ENCODE peak calls at places on chromosomes 4 and X, in ten cellular contexts. Q is GM12865; O is endothelial cell; W is NCI-H146; E is HL-60; U is hepatocyte; V is dermis blood vessel endothelial cell; C is stimulated activated naive CD4-positive, alpha-beta T cell; T is pancreas; M is stimulated activated CD8-positive, alpha-beta memory T cell treated with anti-CD3 and anti-CD28 coated beads, Interleukin-7, amount 100 ng/mL, for 48 hours. K is an unnamed sample.
A peak's percentile ranks its signal among the peaks of the same experiment; 100 is the strongest.

GRCh38 chr4:148773313-148773712 is 331.1 kb upstream of the NR3C2 start:
- DNase-seq in E (no peak), V (no peak), M (no peak), C (no peak), T (no peak), Q (no peak), W (no peak), U (no peak), O (no peak), K (no peak)

GRCh38 chr4:52638717-52639116 is 20.4 kb downstream of the USP46 start:
- DNase-seq in C (no peak), E (peak; percentile 64), Q (peak; percentile 51), U (no peak), M (no peak), W (no peak), O (no peak), T (no peak), V (no peak), K (no peak)

GRCh38 chrX:8189096-8189830 is 18.2 kb upstream of the VCX2 start:
- DNase-seq in M (no peak), W (peak; percentile 53), C (no peak), E (no peak), T (no peak), V (no peak), U (no peak), Q (no peak), O (no peak), K (no peak)

GRCh38 chrX:18887821-18888205 is 96.1 kb downstream of the PHKA2 start:
- DNase-seq in Q (no peak), T (no peak), E (no peak), U (no peak), O (no peak), M (no peak), W (no peak), C (no peak), V (no peak), K (no peak)

GRCh38 chr4:150010525-150011126 is 67.6 kb upstream of the DCLK2 start:
- DNase-seq in Q (peak; percentile 44), O (peak; percentile 37), U (peak; percentile 74), E (peak; percentile 6), T (no peak), W (peak; percentile 59), M (no peak), V (peak; percentile 81), C (no peak), K (peak; percentile 83)

GRCh38 chrX:149074429-149074828 is 430.7 kb downstream of the IDS start:
- DNase-seq in C (peak; percentile 3), U (peak; percentile 16), T (no peak), O (no peak), V (no peak), Q (peak; percentile 44), E (peak; percentile 18), M (peak; percentile 0), W (peak; percentile 6), K (no peak)

GRCh38 chrX:39551748-39552147 is 546.0 kb downstream of the BCOR start:
- DNase-seq in C (no peak), W (no peak), O (no peak), U (no peak), E (no peak), M (no peak), V (no peak), T (no peak), Q (no peak), K (no peak)

GRCh38 chr4:187304131-187304530 is 580.5 kb upstream of the FAT1 start:
- DNase-seq in M (no peak), V (no peak), U (no peak), W (peak; percentile 1), C (no peak), Q (no peak), O (no peak), T (no peak), E (no peak), K (no peak)

GRCh38 chrX:34288782-34289181 is 156.7 kb upstream of the FAM47A start:
- DNase-seq in W (no peak), C (no peak), V (peak; percentile 48), M (no peak), E (no peak), U (no peak), Q (no peak), T (no peak), O (no peak), K (no peak)

GRCh38 chr4:74674750-74675149 is 119.6 kb downstream of the BTC start:
- DNase-seq in E (no peak), C (no peak), Q (no peak), O (no peak), V (no peak), T (no peak), W (no peak), U (no peak), M (no peak), K (no peak)

GRCh38 chr4:54433686-54434085 is 204.6 kb downstream of the PDGFRA start:
- DNase-seq in W (no peak), E (no peak), C (no peak), T (no peak), O (peak; percentile 18), V (peak; percentile 64), Q (peak; percentile 50), U (peak; percentile 13), M (no peak), K (peak; percentile 2)

GRCh38 chr4:147019061-147019460 is 73.4 kb upstream of the TTC29 start:
- DNase-seq in E (peak; percentile 51), V (peak; percentile 80), T (peak; percentile 57), C (peak; percentile 36), O (peak; percentile 68), U (peak; percentile 65), W (no peak), M (peak; percentile 5), Q (peak; percentile 72), K (peak; percentile 13)

GRCh38 chrX:5976332-5976731 is 252.3 kb downstream of the NLGN4X start:
- DNase-seq in M (no peak), C (no peak), O (no peak), E (no peak), V (no peak), W (no peak), Q (no peak), T (no peak), U (no peak), K (no peak)

GRCh38 chr4:7943211-7943610 is 3.5 kb upstream of the AFAP1 start:
- DNase-seq in O (no peak), E (no peak), T (peak; percentile 15), M (no peak), C (no peak), V (no peak), Q (no peak), W (no peak), U (no peak), K (no peak)

GRCh38 chrX:22135171-22135711 is 103.1 kb downstream of the PHEX start:
- DNase-seq in T (no peak), Q (no peak), O (no peak), M (no peak), C (no peak), V (peak; percentile 34), U (no peak), W (peak; percentile 6), E (no peak), K (peak; percentile 97)

GRCh38 chr4:7964890-7965662 is 25.4 kb upstream of the AFAP1 start:
- DNase-seq in U (no peak), O (no peak), V (peak; percentile 69), C (no peak), T (no peak), M (no peak), Q (peak; percentile 59), W (no peak), E (no peak), K (no peak)

GRCh38 chr4:140103676-140104075 is 50.3 kb downstream of the MAML3 start:
- DNase-seq in Q (peak; percentile 33), W (no peak), V (peak; percentile 61), O (no peak), M (peak; percentile 64), C (no peak), U (no peak), T (no peak), E (peak; percentile 70), K (no peak)

GRCh38 chr4:63105839-63106238 is 1303.4 kb downstream of the TECRL start:
- DNase-seq in M (no peak), W (no peak), Q (no peak), O (peak; percentile 13), T (no peak), U (no peak), C (no peak), V (no peak), E (no peak), K (no peak)

GRCh38 chr4:11118513-11118912 is 310.2 kb downstream of the HS3ST1 start:
- DNase-seq in V (no peak), M (no peak), O (no peak), E (no peak), C (no peak), T (no peak), W (no peak), U (no peak), Q (no peak), K (no peak)

GRCh38 chr4:82542642-82543041 is 19.1 kb downstream of the TMEM150C start:
- DNase-seq in T (no peak), E (no peak), W (no peak), V (no peak), O (no peak), Q (no peak), C (no peak), M (no peak), U (no peak), K (no peak)